ENCODE peak calls at places on chromosomes 16 and 17, in four cellular contexts. Q is IMR-90, J is Peyer's patch, D is A549. O is an unnamed sample. For H3K4me1, the result is how much of the 10 kb centered on the place peaks cover.

GRCh38 chr16:77211880-77212735 is 12.9 kb downstream of the SYCE1L start:
- DNase-seq in Q (no peak), J (peak), D (peak), O (peak)

GRCh38 chr17:66398059-66398458 is 95.6 kb downstream of the PRKCA start:
- DNase-seq in Q (no peak), J (peak), D (no peak), O (no peak)

GRCh38 chr17:29155235-29155965 is 24.8 kb downstream of the MYO18A start:
- DNase-seq in Q (peak), J (peak), D (peak), O (peak)

GRCh38 chr16:53911506-53911905 is 207.6 kb downstream of the FTO start:
- DNase-seq in Q (no peak), J (no peak), D (no peak), O (no peak)

GRCh38 chr17:75270218-75270965 is 639 bp downstream of the MIF4GD start:
- DNase-seq in Q (peak), J (peak), D (peak), O (peak)

GRCh38 chr16:82049484-82049883 is 14.4 kb downstream of the HSD17B2 start:
- DNase-seq in Q (no peak), J (no peak), D (no peak), O (no peak)

GRCh38 chr16:85984947-85985451 is 86.0 kb downstream of the IRF8 start:
- DNase-seq in Q (no peak), J (peak), D (no peak), O (no peak)

GRCh38 chr16:89958068-89958467 is 9.5 kb downstream of the DEF8 start:
- DNase-seq in Q (peak), J (no peak), D (peak), O (peak)

GRCh38 chr16:48110982-48111381 is 44.8 kb downstream of the ABCC12 start:
- DNase-seq in Q (no peak), J (no peak), D (no peak), O (no peak)

GRCh38 chr16:54935411-54936085 is 4.9 kb downstream of the IRX5 start:
- DNase-seq in Q (no peak), J (no peak), D (no peak), O (no peak)

GRCh38 chr17:42819939-42820535 is 4.0 kb downstream of the BECN1 start:
- DNase-seq in Q (peak), J (peak), D (peak), O (peak)

GRCh38 chr16:3266873-3267537 is 10.6 kb upstream of the MEFV start:
- DNase-seq in Q (peak), J (no peak), D (peak), O (peak)

GRCh38 chr17:59413014-59413725 is 81.7 kb downstream of the YPEL2 start:
- DNase-seq in Q (no peak), J (no peak), D (no peak), O (no peak)

GRCh38 chr16:16985707-16986106 is 485.1 kb downstream of the XYLT1 start:
- DNase-seq in Q (no peak), J (no peak), D (no peak), O (no peak)

GRCh38 chr17:72985882-72986720 is 106.4 kb downstream of the SLC39A11 start:
- DNase-seq in Q (peak), J (peak), D (peak), O (peak)

DNA sequence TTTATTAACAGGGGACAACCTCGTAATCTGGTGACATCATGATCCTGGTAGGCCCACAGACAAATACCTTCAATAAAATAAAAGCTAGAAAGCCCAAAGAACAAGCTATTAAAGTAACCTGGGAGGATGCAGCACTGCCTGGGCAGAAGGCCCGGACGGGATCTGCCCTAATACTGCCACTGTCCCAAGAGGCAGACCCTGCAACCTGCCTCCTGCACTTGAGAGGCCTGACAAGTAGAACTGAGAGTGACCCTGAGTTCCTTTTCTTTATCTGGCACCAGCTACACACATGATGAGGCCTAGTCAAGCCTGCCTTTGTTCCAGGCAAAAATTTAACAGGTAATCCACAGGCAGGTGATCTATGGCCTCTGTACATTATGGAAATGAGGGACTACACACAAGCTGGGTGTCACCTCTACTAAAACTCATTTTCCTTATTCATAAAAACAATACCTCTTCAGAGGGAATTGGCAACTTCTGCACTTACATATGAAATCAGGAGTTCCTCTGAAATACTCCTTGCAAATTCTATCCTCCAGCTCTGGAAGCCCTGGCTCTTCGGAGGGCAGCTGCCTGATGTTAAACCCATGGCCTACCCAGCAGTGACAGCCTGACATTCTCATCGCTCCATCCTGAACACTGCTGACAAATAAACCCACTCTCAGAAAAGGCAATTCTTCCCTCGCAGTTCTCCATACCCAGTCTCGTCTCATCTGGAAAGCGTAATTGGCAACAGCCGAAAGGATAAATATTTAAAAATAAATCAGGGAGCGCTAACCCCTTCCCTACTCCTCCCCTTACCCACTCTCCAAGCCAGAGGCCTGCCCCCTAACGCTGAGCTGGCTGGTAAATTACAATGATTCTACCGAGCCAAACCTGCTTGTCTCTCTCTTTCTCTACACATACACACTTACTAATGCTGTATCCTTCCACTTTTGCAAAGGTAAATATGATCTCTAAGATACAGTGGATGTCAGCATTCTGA is 2.5 kb upstream of the ZFHX3 start:
- DNase-seq in Q (no peak), J (no peak), D (no peak), O (no peak)
- TF ChIP-seq POLR2A in Q (no peak), J (no peak), D (no peak), O (no peak)

GRCh38 chr17:7591596-7591995 is 1.7 kb upstream of the SOX15 start:
- DNase-seq in Q (no peak), J (no peak), D (no peak), O (no peak)

GRCh38 chr17:7592422-7593021 is 2.6 kb upstream of the SOX15 start:
- DNase-seq in Q (no peak), J (no peak), D (no peak), O (no peak)

GRCh38 chr17:7589891-7590611 is at the start of gene SOX15:
- DNase-seq in Q (peak), J (no peak), D (no peak), O (no peak)

GRCh38 chr17:7590743-7591142 is 849 bp upstream of the SOX15 start:
- DNase-seq in Q (peak), J (no peak), D (peak), O (no peak)

GRCh38 chr17:7593296-7593695 is 3.4 kb upstream of the SOX15 start:
- DNase-seq in Q (no peak), J (no peak), D (no peak), O (no peak)
- H3K4me1 ChIP-seq in Q (under half), J (under half), D (under half), O (under half)

GRCh38 chr17:57436565-57436964 is 180.2 kb downstream of the MSI2 start:
- DNase-seq in Q (no peak), J (no peak), D (no peak), O (no peak)

GRCh38 chr17:57432507-57433277 is 176.4 kb downstream of the MSI2 start:
- DNase-seq in Q (no peak), J (no peak), D (no peak), O (no peak)

GRCh38 chr17:57433396-57433944 is 177.1 kb downstream of the MSI2 start:
- DNase-seq in Q (no peak), J (no peak), D (no peak), O (no peak)

GRCh38 chr17:57431415-57431814 is 175.1 kb downstream of the MSI2 start:
- DNase-seq in Q (no peak), J (no peak), D (no peak), O (no peak)

GRCh38 chr17:57434361-57434760 is 178.0 kb downstream of the MSI2 start:
- DNase-seq in Q (no peak), J (no peak), D (no peak), O (no peak)
- H3K4me3 ChIP-seq in Q (no peak), J (no peak), D (no peak), O (no peak)

GRCh38 chr17:1322469-1322868 is 43.0 kb downstream of the TRARG1 start:
- DNase-seq in Q (no peak), J (no peak), D (no peak), O (no peak)

GRCh38 chr17:1323336-1323735 is 43.9 kb downstream of the TRARG1 start:
- DNase-seq in Q (no peak), J (no peak), D (no peak), O (no peak)

GRCh38 chr17:1324201-1324750 is 44.8 kb downstream of the TRARG1 start:
- DNase-seq in Q (no peak), J (no peak), D (no peak), O (no peak)

GRCh38 chr17:1325766-1326165 is 46.3 kb downstream of the TRARG1 start:
- DNase-seq in Q (no peak), J (no peak), D (no peak), O (no peak)

DNA sequence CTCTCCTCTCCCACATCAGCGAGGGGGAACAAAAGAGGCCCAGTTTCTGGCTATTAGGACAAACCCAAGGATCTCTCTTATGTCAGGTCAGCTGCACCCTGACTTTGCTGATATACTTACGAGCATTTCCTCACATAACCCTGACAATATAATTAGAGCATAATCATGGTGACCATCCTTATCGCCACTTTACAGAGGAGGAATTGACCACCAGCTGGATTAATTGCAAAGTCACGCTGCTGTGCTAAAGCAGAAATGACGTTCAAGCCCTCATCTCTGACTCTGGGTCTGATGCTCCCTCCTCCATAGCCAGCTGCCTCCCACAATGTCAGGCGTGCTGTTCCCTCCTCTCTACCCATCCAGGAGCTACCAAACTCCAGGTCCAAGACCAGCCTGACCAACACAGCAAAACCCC is 42.6 kb downstream of the TRARG1 start:
- DNase-seq in Q (no peak), J (no peak), D (no peak), O (no peak)
- TF ChIP-seq POLR2A in Q (no peak), J (no peak), D (no peak), O (no peak)

O was measured in body of pancreas.